ENCODE peak calls at places on chromosomes 6 and 20, in six cellular contexts. I is ovary, W is breast epithelium, Q is adrenal gland, L is right lobe of liver, S is thoracic aorta. F is an unnamed sample.

GRCh38 chr6:7060769-7061516 is 46.8 kb upstream of the RREB1 start:
- DNase-seq in I (no peak), L (no peak), S (no peak), W (no peak), Q (no peak), F (no peak)

GRCh38 chr6:44022296-44022661 is 105.0 kb downstream of the MRPL14 start:
- DNase-seq in Q (no peak), S (no peak), L (no peak), W (no peak), I (no peak), F (no peak)

GRCh38 chr20:25273046-25273445 is 25.2 kb downstream of the PYGB start:
- DNase-seq in I (peak), W (peak), S (no peak), Q (no peak), L (peak), F (no peak)

GRCh38 chr20:4508773-4509172 is 212.9 kb upstream of the PRND start:
- DNase-seq in Q (no peak), I (no peak), L (no peak), S (no peak), W (no peak), F (no peak)

GRCh38 chr6:150930816-150931215 is 65.3 kb downstream of the MTHFD1L start:
- DNase-seq in S (no peak), W (no peak), I (no peak), Q (no peak), L (no peak), F (no peak)

GRCh38 chr6:14211596-14211961 is 94.0 kb downstream of the CD83 start:
- DNase-seq in S (peak), W (no peak), Q (peak), L (peak), I (peak), F (no peak)

GRCh38 chr6:157226761-157227160 is 96.6 kb downstream of the TMEM242 start:
- DNase-seq in I (no peak), Q (peak), W (no peak), S (no peak), L (no peak), F (no peak)

GRCh38 chr6:62528894-62529526 is 243.0 kb upstream of the KHDRBS2 start:
- DNase-seq in W (no peak), Q (no peak), L (no peak), I (no peak), S (no peak), F (no peak)

GRCh38 chr6:92271101-92271500 is 1148.3 kb downstream of the EPHA7 start:
- DNase-seq in L (no peak), I (no peak), Q (no peak), W (no peak), S (no peak), F (no peak)

GRCh38 chr20:51695574-51696303 is 72.5 kb downstream of the ATP9A start:
- DNase-seq in I (no peak), Q (no peak), S (no peak), L (no peak), W (no peak), F (no peak)

GRCh38 chr6:21219856-21220255 is 373.7 kb upstream of the SOX4 start:
- DNase-seq in I (no peak), Q (no peak), S (no peak), L (no peak), W (no peak), F (no peak)

GRCh38 chr20:48879609-48880008 is 41.9 kb upstream of the ARFGEF2 start:
- DNase-seq in Q (peak), L (no peak), W (no peak), S (no peak), I (no peak), F (no peak)

GRCh38 chr6:22643780-22644179 is 74.4 kb downstream of the HDGFL1 start:
- DNase-seq in Q (no peak), L (no peak), I (no peak), S (no peak), W (no peak), F (no peak)

GRCh38 chr20:6162239-6162638 is 39.4 kb upstream of the FERMT1 start:
- DNase-seq in I (no peak), L (peak), S (no peak), Q (peak), W (peak), F (no peak)

GRCh38 chr20:25058051-25058796 is at the start of gene ACSS1:
- DNase-seq in Q (peak), L (peak), S (no peak), I (peak), W (peak), F (peak)

GRCh38 chr20:49610701-49611538 is 43.0 kb upstream of the PTGIS start:
- DNase-seq in L (peak), W (peak), S (no peak), I (peak), Q (peak), F (peak)

GRCh38 chr20:46552460-46553420 is 2.3 kb upstream of the OCSTAMP start:
- DNase-seq in S (no peak), Q (no peak), I (no peak), W (no peak), L (no peak), F (no peak)

GRCh38 chr6:109738667-109739066 is 47.6 kb downstream of the FIG4 start:
- DNase-seq in I (no peak), L (no peak), Q (no peak), S (no peak), W (no peak), F (no peak)

GRCh38 chr6:169725270-169726048 is 1.2 kb upstream of the PHF10 start:
- DNase-seq in W (peak), Q (peak), L (peak), S (peak), I (peak), F (no peak)

GRCh38 chr6:74946961-74947360 is 258.9 kb downstream of the COL12A1 start:
- DNase-seq in S (no peak), W (no peak), Q (no peak), I (no peak), L (no peak), F (no peak)

GRCh38 chr6:39452306-39452705 is 129.8 kb upstream of the KCNK16 start:
- DNase-seq in W (no peak), I (no peak), L (no peak), S (no peak), Q (no peak), F (no peak)

GRCh38 chr20:32007787-32008616 is 2.2 kb upstream of the CCM2L start:
- DNase-seq in Q (peak), S (no peak), W (no peak), L (peak), I (no peak), F (no peak)

GRCh38 chr6:55636406-55637102 is 57.6 kb upstream of the HMGCLL1 start:
- DNase-seq in L (no peak), Q (no peak), S (no peak), I (no peak), W (no peak), F (no peak)

DNA sequence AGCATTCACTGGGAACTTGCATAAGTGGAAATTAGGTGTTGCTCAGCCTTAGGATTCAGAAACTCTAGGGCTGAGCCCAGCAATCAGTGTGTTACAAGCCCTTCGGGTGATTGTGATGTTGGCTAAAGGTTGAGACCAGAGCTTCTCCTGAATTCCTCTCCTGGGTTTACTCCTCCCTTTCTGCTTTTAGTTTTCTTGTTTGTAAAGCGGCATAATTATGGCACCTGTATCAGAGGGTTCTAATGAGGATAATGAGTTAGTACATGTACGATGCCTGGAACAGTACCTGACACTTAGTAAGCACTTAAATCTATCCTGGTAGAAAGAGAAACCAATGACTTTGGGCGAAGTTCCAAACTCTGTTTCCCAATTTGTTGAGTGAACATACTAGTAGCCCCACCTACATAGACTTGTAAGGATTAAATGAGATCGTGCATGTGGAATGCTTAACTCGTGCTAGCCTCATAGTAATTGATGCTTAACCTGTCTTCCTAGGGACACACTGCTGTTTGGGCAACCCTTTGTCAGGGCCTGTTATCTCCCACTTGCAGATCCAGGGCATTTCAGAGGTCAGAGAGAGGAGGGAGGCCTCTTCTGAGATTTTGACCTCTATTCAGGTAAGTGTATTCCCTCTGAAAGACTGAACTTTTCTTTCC is 937 bp upstream of the EZR start:
- DNase-seq in L (no peak), Q (no peak), W (no peak), I (no peak), S (no peak), F (no peak)
- H3K4me3 ChIP-seq in L (no peak), Q (no peak), W (no peak), I (no peak), S (peak), F (no peak)

DNA sequence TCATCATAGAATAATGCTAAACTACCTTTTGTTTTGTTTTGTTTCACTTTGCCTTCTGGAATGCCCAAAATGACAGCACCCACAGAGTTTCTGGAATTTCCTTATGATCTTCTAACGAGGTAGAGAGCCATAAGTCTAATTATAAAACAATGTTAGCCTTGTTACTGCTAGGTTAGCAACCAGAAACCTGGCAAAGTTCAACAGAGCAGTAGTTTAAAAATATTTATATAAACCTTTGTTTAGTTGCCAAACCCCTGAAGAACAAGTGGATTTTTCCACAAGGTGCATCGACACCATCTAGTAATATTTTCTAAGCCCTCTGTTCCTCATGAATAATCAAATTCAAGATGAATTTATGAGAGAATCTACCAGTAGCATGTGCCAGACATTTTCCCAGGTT is 27.6 kb upstream of the IPCEF1 start:
- DNase-seq in W (no peak), I (no peak), Q (no peak), L (no peak), S (no peak), F (no peak)
- H3K27ac ChIP-seq in W (peak), I (no peak), Q (no peak), L (no peak), S (no peak), F (no peak)

DNA sequence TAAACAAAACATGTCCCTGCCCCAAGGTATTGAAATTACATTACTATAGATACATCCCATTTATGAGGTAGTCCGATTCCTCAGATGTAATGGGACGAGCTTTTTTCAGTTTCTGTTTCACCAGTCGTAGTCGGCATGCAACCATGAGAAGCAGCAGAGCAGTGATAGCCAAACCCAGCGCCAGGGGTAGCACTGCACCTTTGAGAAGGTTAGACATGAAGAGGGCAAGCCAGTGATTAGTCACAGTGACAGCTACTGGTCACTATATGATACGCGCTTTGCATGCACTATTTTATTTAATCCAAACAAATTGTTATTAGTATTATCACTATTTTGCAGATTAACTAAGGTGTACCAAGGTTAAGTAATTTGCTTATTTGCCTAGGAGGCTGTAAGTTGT is 43.7 kb downstream of the LRP11 start:
- DNase-seq in Q (no peak), S (no peak), W (no peak), L (no peak), I (no peak), F (no peak)
- H3K4me3 ChIP-seq in Q (no peak), S (no peak), W (no peak), L (no peak), I (no peak), F (no peak)

GRCh38 chr6:111844376-111844775 is 28.9 kb downstream of the FYN start:
- DNase-seq in L (no peak), S (no peak), I (no peak), W (no peak), Q (no peak), F (no peak)
- H3K27ac ChIP-seq in L (no peak), S (no peak), I (no peak), W (no peak), Q (no peak), F (peak)

DNA sequence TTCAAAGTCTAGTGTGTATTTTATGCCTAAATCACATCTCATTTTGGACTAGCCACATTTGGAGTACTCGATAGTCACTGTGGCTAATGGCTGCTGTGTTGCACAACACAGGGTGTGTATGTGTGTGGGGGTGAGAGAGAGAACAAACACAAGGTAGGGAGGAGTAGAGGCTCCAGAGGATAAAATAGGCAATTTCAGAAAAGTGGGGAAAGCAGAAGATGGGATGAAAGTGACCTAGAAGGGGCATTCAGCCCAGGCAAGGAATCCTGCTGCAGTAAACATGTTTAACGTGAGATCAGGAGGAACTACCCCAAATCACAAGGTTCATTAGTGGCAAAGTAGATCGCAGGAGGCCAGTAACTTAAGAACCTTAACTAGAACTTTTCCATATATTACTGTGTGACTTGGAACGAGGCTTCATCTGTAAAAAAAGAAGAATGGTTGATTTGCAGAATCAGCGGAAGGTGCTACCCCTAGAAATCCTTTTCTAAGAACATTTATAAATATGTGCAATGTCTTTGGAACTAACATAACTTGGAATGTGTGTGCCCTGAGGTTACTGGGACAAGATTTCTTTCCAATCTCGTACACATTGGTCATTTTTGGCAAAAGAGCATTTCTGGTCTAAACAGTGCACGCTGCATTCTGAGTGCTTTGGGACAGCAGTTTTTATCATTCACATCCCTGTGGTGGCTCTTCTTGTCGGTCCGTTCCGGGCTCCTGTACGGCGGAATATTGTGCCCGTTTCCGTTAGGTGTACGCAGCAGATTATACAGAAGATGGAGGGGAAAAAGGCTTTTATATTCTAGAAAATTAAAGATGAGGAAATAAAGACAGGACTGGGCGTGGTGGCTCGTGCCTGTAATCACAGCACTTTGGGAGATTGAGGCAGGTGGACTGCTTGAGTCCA is 2.6 kb downstream of the DUSP22 start:
- DNase-seq in L (no peak), W (no peak), S (no peak), Q (no peak), I (no peak), F (no peak)
- H3K4me3 ChIP-seq in L (no peak), W (no peak), S (no peak), Q (no peak), I (no peak), F (no peak)

DNA sequence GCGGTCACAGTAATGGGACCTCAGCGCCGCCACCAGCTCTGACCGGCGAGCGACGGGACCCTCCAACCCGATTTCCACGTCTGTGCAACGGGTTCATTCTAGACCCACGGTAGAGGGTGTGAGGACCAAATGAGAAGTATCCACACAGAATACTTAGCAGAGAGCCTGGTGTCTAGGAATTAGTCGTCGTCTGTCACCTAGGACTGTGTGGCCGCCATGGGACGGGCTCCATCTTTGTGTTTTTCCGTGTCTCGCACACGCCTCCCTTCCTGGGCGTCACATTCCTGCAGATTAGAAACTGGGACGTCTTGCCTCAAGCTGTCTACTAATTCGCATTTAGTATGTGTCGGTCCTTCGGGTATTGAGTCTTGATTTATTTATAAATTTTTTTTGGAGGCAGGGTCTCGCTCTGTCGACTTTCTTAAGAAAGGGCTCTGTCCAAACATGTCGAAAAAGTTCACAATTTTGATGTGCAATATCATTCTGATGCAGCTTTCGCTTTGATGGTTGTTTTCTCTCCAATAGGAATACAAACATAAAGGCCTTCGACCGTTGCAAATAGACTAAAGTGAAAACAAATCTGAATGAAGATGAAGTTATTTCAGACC is 562 bp downstream of the MGME1 start:
- DNase-seq in L (no peak), Q (peak), S (no peak), W (peak), I (no peak), F (peak)
- H3K27ac ChIP-seq in L (peak), Q (peak), S (peak), W (peak), I (peak), F (peak)

GRCh38 chr6:8758412-8758811 is 323.1 kb upstream of the SLC35B3 start:
- DNase-seq in Q (no peak), S (no peak), I (no peak), W (no peak), L (no peak), F (no peak)
- H3K4me3 ChIP-seq in Q (no peak), S (no peak), I (no peak), W (no peak), L (no peak), F (no peak)